ENCODE peak calls at places on chromosomes 13 and 19, in six cellular contexts. X is activated CD4-positive, alpha-beta memory T cell treated with anti-CD3 and anti-CD28 coated beads for 36 hours; Q is breast epithelium; D is GM23338; C is adipocyte; F is upper lobe of right lung. B is an unnamed sample.
A peak's percentile ranks its signal among the peaks of the same experiment; 100 is the strongest.

GRCh38 chr13:79679334-79679733 is 198.4 kb downstream of the NDFIP2 start:
- DNase-seq in X (peak; percentile 52), Q (peak; percentile 30), D (peak; percentile 93), C (peak; percentile 92), F (peak; percentile 66), B (peak; percentile 94)

GRCh38 chr19:1110809-1111640 is 7.2 kb downstream of the GPX4 start:
- DNase-seq in X (no peak), Q (no peak), D (no peak), C (no peak), F (no peak), B (no peak)

GRCh38 chr19:15101479-15102082 is 5.6 kb upstream of the SYDE1 start:
- DNase-seq in X (peak; percentile 76), Q (no peak), D (peak; percentile 82), C (peak; percentile 55), F (no peak), B (no peak)

GRCh38 chr13:112765734-112766133 is 75.9 kb downstream of the ATP11A start:
- DNase-seq in X (no peak), Q (no peak), D (no peak), C (no peak), F (no peak), B (no peak)

GRCh38 chr19:30322641-30323320 is 49.4 kb upstream of the ZNF536 start:
- DNase-seq in X (no peak), Q (no peak), D (no peak), C (no peak), F (no peak), B (peak; percentile 75)

GRCh38 chr19:44539991-44540390 is 10.5 kb upstream of the CEACAM20 start:
- DNase-seq in X (no peak), Q (no peak), D (no peak), C (no peak), F (no peak), B (peak; percentile 42)

GRCh38 chr13:40983725-40984669 is 35.1 kb downstream of the ELF1 start:
- DNase-seq in X (peak; percentile 22), Q (no peak), D (no peak), C (no peak), F (no peak), B (no peak)

GRCh38 chr19:10718205-10719196 is 622 bp downstream of the DNM2 start:
- DNase-seq in X (peak; percentile 66), Q (no peak), D (peak; percentile 43), C (peak; percentile 79), F (peak; percentile 82), B (no peak)

GRCh38 chr19:5844456-5845433 is 5.2 kb upstream of the FUT6 start:
- DNase-seq in X (no peak), Q (no peak), D (no peak), C (no peak), F (no peak), B (no peak)

B was measured in lower leg skin.